ENCODE peak calls at places on chromosomes 2 and 18, in four cellular contexts. Z, Q, J and K are unnamed samples.

GRCh38 chr2:216195565-216195978 is 86.4 kb downstream of the XRCC5 start:
- DNase-seq in Z (peak), Q (no peak), J (no peak), K (peak)

GRCh38 chr2:180505203-180505602 is 475.2 kb upstream of the UBE2E3 start:
- DNase-seq in J (no peak), Z (peak), Q (no peak), K (peak)

GRCh38 chr2:15554525-15555218 is 6.5 kb downstream of the NBAS start:
- DNase-seq in Q (no peak), J (no peak), Z (no peak), K (peak)

GRCh38 chr2:206586609-206587008 is 55.7 kb upstream of the FAM237A start:
- DNase-seq in Z (no peak), J (no peak), Q (no peak), K (no peak)

GRCh38 chr2:223929575-223930001 is 15.5 kb downstream of the WDFY1 start:
- DNase-seq in Z (no peak), J (no peak), Q (no peak), K (no peak)

GRCh38 chr2:128305555-128306080 is 13.1 kb downstream of the HS6ST1 start:
- DNase-seq in Q (peak), J (peak), Z (peak), K (no peak)

GRCh38 chr2:37005118-37005868 is 39.0 kb upstream of the STRN start:
- DNase-seq in Z (no peak), Q (peak), J (peak), K (peak)

GRCh38 chr2:68319397-68320117 is at the start of gene CNRIP1:
- DNase-seq in Z (peak), J (peak), Q (peak), K (peak)

GRCh38 chr2:121129692-121130091 is 155.3 kb downstream of the TFCP2L1 start:
- DNase-seq in J (no peak), Z (no peak), Q (no peak), K (no peak)

GRCh38 chr2:210475726-210476125 is 833 bp downstream of the LANCL1 start:
- DNase-seq in Z (peak), J (no peak), Q (no peak), K (no peak)

GRCh38 chr2:18959952-18960717 is 370.8 kb upstream of the NT5C1B start:
- DNase-seq in Z (no peak), Q (no peak), J (no peak), K (peak)

GRCh38 chr2:241772063-241772499 is 4.5 kb upstream of the GAL3ST2 start:
- DNase-seq in J (peak), Z (no peak), Q (peak), K (no peak)

GRCh38 chr2:153405196-153405595 is 73.4 kb downstream of the RPRM start:
- DNase-seq in Z (no peak), Q (no peak), J (no peak), K (no peak)

GRCh38 chr2:128414351-128414750 is 95.7 kb upstream of the HS6ST1 start:
- DNase-seq in J (no peak), Z (no peak), Q (no peak), K (no peak)

GRCh38 chr2:239013670-239013960 is 165.7 kb downstream of the TWIST2 start:
- DNase-seq in Q (no peak), J (no peak), Z (no peak), K (no peak)

GRCh38 chr2:64654063-64654811 is 524 bp upstream of the SERTAD2 start:
- DNase-seq in J (no peak), Z (peak), Q (no peak), K (peak)

GRCh38 chr2:10344105-10345066 is 41.7 kb downstream of the HPCAL1 start:
- DNase-seq in Q (no peak), Z (peak), J (no peak), K (no peak)

GRCh38 chr2:174901075-174901474 is 104.1 kb downstream of the CHN1 start:
- DNase-seq in J (no peak), Q (no peak), Z (no peak), K (peak)

GRCh38 chr18:12393998-12394397 is 13.7 kb upstream of the PRELID3A start:
- DNase-seq in J (no peak), Z (no peak), Q (no peak), K (no peak)

GRCh38 chr2:85706063-85706462 is 11.9 kb downstream of the GNLY start:
- DNase-seq in J (no peak), Q (no peak), Z (no peak), K (no peak)

GRCh38 chr2:160221391-160222276 is 21.6 kb upstream of the ITGB6 start:
- DNase-seq in J (no peak), Z (peak), Q (no peak), K (peak)

GRCh38 chr2:207143474-207144190 is 22.1 kb downstream of the KLF7 start:
- DNase-seq in Q (no peak), J (no peak), Z (peak), K (peak)

GRCh38 chr2:54881759-54882158 is 158.3 kb downstream of the EML6 start:
- DNase-seq in Z (no peak), J (no peak), Q (no peak), K (no peak)

GRCh38 chr2:54879037-54879436 is 155.6 kb downstream of the EML6 start:
- DNase-seq in Z (no peak), Q (no peak), J (no peak), K (no peak)

GRCh38 chr2:54878182-54878581 is 154.7 kb downstream of the EML6 start:
- DNase-seq in Q (no peak), J (no peak), Z (no peak), K (no peak)

GRCh38 chr2:54879598-54880355 is 156.3 kb downstream of the EML6 start:
- DNase-seq in J (no peak), Q (no peak), Z (no peak), K (no peak)

GRCh38 chr2:54880428-54880827 is 157.0 kb downstream of the EML6 start:
- DNase-seq in Q (no peak), Z (no peak), J (no peak), K (no peak)
- TF ChIP-seq CTCF in Q (no peak), Z (no peak), J (no peak), K (no peak)

DNA sequence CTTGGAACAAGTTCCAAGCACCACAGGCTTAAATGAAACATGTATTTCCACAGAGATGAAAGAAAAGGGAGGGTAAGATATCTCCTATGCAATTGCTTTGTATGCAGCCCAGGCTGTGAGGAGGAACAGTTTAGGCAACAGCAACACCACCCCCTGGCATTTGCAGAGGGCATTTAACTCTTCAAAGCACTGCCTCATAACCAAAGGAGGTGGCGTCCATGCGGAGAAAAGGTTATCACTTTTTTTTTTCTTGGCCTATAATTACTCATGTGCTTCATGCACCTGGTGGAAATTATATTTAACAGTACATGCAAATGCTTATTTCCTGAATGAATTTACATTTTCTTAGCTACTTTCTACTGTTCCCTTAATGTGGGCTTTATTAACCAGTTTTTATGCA is 286.0 kb downstream of the LPIN1 start:
- DNase-seq in Q (peak), J (peak), Z (no peak), K (peak)
- TF ChIP-seq CTCF in Q (peak), J (no peak), Z (no peak), K (peak)

GRCh38 chr2:208356846-208357574 is 49.6 kb upstream of the PTH2R start:
- DNase-seq in Q (no peak), Z (peak), J (no peak), K (peak)
- TF ChIP-seq CTCF in Q (no peak), Z (no peak), J (no peak), K (no peak)

GRCh38 chr18:56748698-56749268 is 97.6 kb downstream of the WDR7 start:
- DNase-seq in Q (peak), Z (peak), J (peak), K (peak)
- TF ChIP-seq CTCF in Q (peak), Z (peak), J (no peak), K (peak)

DNA sequence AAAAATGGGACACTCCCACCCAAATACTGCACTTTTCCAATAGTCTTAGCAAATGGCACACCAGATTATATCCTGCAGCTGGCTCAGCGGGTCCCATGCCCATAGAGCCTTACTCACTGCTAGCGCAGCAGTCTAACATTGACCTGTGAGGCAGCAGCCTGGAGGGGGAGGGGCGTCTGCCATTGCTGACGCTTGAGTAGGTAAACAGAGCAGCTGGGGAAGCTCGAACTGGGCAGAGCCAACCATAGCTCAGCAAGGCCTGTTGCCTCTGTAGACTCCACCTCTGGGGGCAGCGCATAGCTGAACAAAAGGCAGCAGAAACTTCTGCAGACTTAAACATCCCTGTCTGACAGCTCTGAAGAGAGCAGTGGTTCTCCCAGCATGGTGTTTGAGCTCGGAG is 110.4 kb downstream of the CTIF start:
- DNase-seq in J (no peak), Z (no peak), Q (no peak), K (no peak)
- TF ChIP-seq CTCF in J (no peak), Z (no peak), Q (no peak), K (peak)

GRCh38 chr2:189147361-189147760 is 32.2 kb downstream of the COL5A2 start:
- DNase-seq in Q (no peak), Z (peak), J (no peak), K (no peak)

GRCh38 chr2:189146553-189146952 is 33.0 kb downstream of the COL5A2 start:
- DNase-seq in Q (no peak), Z (no peak), J (no peak), K (no peak)

GRCh38 chr2:189144700-189145211 is 34.8 kb downstream of the COL5A2 start:
- DNase-seq in J (no peak), Q (no peak), Z (peak), K (no peak)

GRCh38 chr2:189143930-189144329 is 35.6 kb downstream of the COL5A2 start:
- DNase-seq in Z (peak), Q (no peak), J (no peak), K (peak)

GRCh38 chr2:189142893-189143759 is 36.4 kb downstream of the COL5A2 start:
- DNase-seq in J (peak), Q (peak), Z (peak), K (peak)
- TF ChIP-seq CTCF in J (peak), Q (peak), Z (peak), K (peak)